ENCODE peak calls at places on chromosomes 2 and 18, in nine cellular contexts. J is adrenal gland, Y is K562, S is HepG2, U is prostate gland, Q is heart left ventricle, P is right lobe of liver, X is ovary, A is tibial nerve. D is an unnamed sample.

GRCh38 chr2:102915128-102915527 is 153.3 kb downstream of the TMEM182 start:
- DNase-seq in J (no peak), S (peak; percentile 7), U (no peak), Y (no peak), X (no peak), Q (no peak), P (no peak), A (no peak), D (no peak)

GRCh38 chr2:83957001-83957400 is 502.1 kb downstream of the SUCLG1 start:
- DNase-seq in U (no peak), X (no peak), Q (no peak), P (no peak), Y (no peak), J (no peak), A (no peak), S (no peak), D (no peak)

GRCh38 chr2:45046786-45047185 is 37.5 kb upstream of the SIX2 start:
- DNase-seq in A (no peak), S (no peak), U (no peak), X (no peak), P (no peak), J (no peak), Y (no peak), Q (no peak), D (no peak)

GRCh38 chr2:128774320-128775063 is 455.8 kb upstream of the HS6ST1 start:
- DNase-seq in Y (no peak), X (no peak), A (no peak), P (peak; percentile 20), S (no peak), J (no peak), U (no peak), Q (peak; percentile 16), D (peak; percentile 2)

GRCh38 chr2:156803243-156803642 is 367.1 kb downstream of the GPD2 start:
- DNase-seq in U (no peak), X (no peak), P (peak; percentile 56), J (no peak), Y (no peak), A (no peak), S (no peak), Q (no peak), D (no peak)

GRCh38 chr2:189104926-189105325 is 74.6 kb downstream of the COL5A2 start:
- DNase-seq in A (no peak), S (no peak), X (no peak), Q (no peak), P (no peak), Y (no peak), U (no peak), J (no peak), D (no peak)

GRCh38 chr2:25740810-25741381 is 67.5 kb upstream of the DTNB start:
- DNase-seq in X (no peak), Y (no peak), P (no peak), A (no peak), J (no peak), S (no peak), Q (no peak), U (no peak), D (no peak)

GRCh38 chr2:102262218-102263129 is 48.9 kb upstream of the IL1RL1 start:
- DNase-seq in P (no peak), X (no peak), J (no peak), A (no peak), S (no peak), U (no peak), Q (no peak), Y (no peak), D (no peak)

GRCh38 chr2:49490710-49491109 is 336.4 kb upstream of the FSHR start:
- DNase-seq in Y (peak; percentile 7), U (peak; percentile 59), X (no peak), S (peak; percentile 29), J (peak; percentile 15), A (no peak), P (peak; percentile 52), Q (peak; percentile 18), D (no peak)

GRCh38 chr2:223896751-223897320 is 48.3 kb downstream of the WDFY1 start:
- DNase-seq in Q (no peak), Y (no peak), J (peak; percentile 47), U (no peak), A (no peak), X (no peak), S (no peak), P (no peak), D (no peak)

GRCh38 chr18:52339891-52340371 is at the start of gene DCC:
- DNase-seq in S (peak; percentile 2), X (no peak), Q (no peak), J (peak; percentile 14), Y (no peak), U (peak; percentile 19), A (no peak), P (no peak), D (no peak)

DNA sequence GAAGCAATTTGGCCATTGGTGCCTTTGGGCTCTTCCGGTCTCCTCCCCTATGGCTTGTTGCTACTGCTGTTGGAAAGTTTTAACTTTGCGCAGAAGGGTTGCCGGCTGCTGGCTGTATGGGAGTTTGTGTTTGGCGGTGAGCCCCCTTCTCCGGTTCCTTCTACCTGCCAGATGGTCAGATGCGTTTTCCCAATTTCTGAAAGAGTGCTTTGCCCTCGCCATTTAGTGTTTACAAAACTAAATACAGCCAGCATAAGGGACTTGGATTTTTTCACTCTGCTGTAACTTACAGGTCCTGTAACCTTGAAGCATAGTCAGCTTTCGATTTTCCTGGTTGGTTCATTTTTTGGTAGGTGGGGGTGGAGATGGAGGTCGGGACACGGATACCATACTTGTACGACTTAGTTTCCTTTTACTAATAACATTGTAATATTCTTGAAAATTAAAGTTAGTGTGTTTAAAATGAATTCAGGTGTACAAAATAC is 604 bp downstream of the COQ10B start:
- DNase-seq in P (peak; percentile 70), X (no peak), Y (peak; percentile 28), S (peak; percentile 92), A (no peak), J (peak; percentile 91), Q (peak; percentile 78), U (peak; percentile 63), D (no peak)
- TF ChIP-seq POLR2A in P (no peak), X (no peak), Y (peak; percentile 63), S (no peak), A (no peak), J (peak; percentile 59), Q (peak; percentile 24), U (peak; percentile 52), D (no peak)

GRCh38 chr2:163563336-163563735 is 172.5 kb downstream of the FIGN start:
- DNase-seq in Y (no peak), P (no peak), S (no peak), A (no peak), X (no peak), U (no peak), J (no peak), Q (no peak), D (no peak)

GRCh38 chr2:163570391-163570790 is 165.4 kb downstream of the FIGN start:
- DNase-seq in P (no peak), X (no peak), S (no peak), Y (no peak), Q (no peak), U (no peak), J (no peak), A (no peak), D (no peak)

DNA sequence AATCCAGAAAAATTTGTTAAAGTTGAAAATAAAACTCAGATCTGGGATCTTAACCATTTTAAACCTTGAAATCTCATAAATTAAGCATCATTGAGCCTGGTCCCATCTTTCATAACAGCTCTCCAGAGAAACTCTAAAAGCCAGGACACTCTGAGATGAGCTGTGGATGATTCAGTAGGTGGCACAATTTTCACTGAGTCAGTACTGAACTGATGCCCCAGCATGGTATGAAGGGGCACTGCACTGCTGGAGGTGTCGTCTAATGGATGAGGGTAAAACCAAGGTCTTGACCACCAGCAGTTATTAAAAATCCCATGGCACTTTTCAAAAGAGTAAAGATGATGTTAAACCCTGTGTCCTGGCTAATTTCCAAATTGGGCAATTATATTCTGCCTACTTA is 170.6 kb downstream of the FIGN start:
- DNase-seq in Q (no peak), X (no peak), J (no peak), S (no peak), P (no peak), Y (no peak), A (no peak), U (no peak), D (no peak)
- TF ChIP-seq CTCF in Q (no peak), X (no peak), J (no peak), S (no peak), P (no peak), Y (no peak), A (no peak), U (no peak), D (no peak)

DNA sequence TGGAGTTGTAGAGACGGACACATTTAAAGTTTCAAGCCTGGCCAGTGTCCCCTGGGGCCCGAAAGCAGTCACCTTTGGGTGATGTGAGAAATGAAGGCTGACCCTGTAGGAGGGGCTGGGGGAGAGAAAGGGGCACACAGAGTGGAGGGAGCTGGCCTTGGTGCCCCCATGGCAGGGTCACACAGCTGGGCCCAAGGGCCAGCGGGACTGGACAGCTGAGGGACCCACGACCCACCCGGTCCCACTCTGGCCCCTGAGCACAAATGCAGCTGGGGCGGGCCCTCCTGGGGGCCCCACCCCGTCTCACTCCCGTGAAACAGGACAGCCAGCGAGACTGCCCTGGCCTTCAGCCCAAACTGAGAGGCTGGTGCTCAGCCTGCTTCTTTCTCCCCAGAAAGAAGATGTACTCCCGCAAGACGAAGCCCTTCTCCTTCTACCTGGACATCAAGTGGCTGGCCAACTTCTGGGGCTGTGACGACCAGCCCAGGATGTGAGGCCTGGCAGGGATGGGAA is 6.1 kb downstream of the AGXT start:
- DNase-seq in Y (no peak), P (no peak), X (no peak), A (no peak), J (peak; percentile 3), Q (no peak), S (no peak), U (no peak), D (no peak)
- H3K4me1 ChIP-seq in Y (no peaks in the 10 kb centered on the region), P (no peaks in the 10 kb centered on the region), X (no peaks in the 10 kb centered on the region), A (no peaks in the 10 kb centered on the region), J (no peaks in the 10 kb centered on the region), Q (no peaks in the 10 kb centered on the region), S (peaks cover 81% of the 10 kb centered on the region), U (no peaks in the 10 kb centered on the region), D (no peaks in the 10 kb centered on the region)

GRCh38 chr18:12035481-12035880 is 54.2 kb downstream of the IMPA2 start:
- DNase-seq in P (no peak), U (no peak), Y (no peak), A (no peak), X (no peak), S (no peak), J (no peak), Q (no peak), D (no peak)

GRCh38 chr18:12036201-12036751 is 55.0 kb downstream of the IMPA2 start:
- DNase-seq in J (no peak), X (no peak), Y (no peak), U (no peak), Q (no peak), A (no peak), P (no peak), S (no peak), D (peak; percentile 11)

GRCh38 chr18:12038082-12038660 is 55.5 kb upstream of the ANKRD62 start:
- DNase-seq in S (no peak), A (no peak), Y (no peak), U (no peak), P (no peak), Q (no peak), X (no peak), J (no peak), D (peak; percentile 50)

GRCh38 chr18:12041561-12041960 is 52.1 kb upstream of the ANKRD62 start:
- DNase-seq in J (peak; percentile 57), U (no peak), S (no peak), Q (no peak), X (no peak), P (no peak), A (no peak), Y (no peak), D (no peak)

GRCh38 chr18:12038661-12039417 is 54.8 kb upstream of the ANKRD62 start:
- DNase-seq in U (peak; percentile 68), X (peak; percentile 81), Y (peak; percentile 80), P (peak; percentile 89), Q (peak; percentile 87), J (peak; percentile 78), A (peak; percentile 76), S (peak; percentile 68), D (peak; percentile 73)
- TF ChIP-seq POLR2A in U (no peak), X (no peak), Y (no peak), P (peak; percentile 17), Q (no peak), J (no peak), A (no peak), S (no peak), D (no peak)

D was measured in breast epithelium.